ENCODE peak calls at places on chromosomes 12 and 14, in nine cellular contexts. Y, S, A, B, K, E, G, F and I are unnamed samples.

GRCh38 chr14:89040080-89040437 is 215.6 kb downstream of the TTC8 start:
- DNase-seq in G (no peak), S (no peak), A (no peak), Y (no peak), K (no peak), E (no peak), B (no peak), F (no peak), I (no peak)

GRCh38 chr12:51392556-51393237 is 1.5 kb upstream of the GALNT6 start:
- DNase-seq in Y (no peak), G (peak), K (no peak), E (no peak), A (no peak), F (no peak), B (no peak), S (no peak), I (no peak)

GRCh38 chr12:129887047-129887568 is 16.7 kb downstream of the TMEM132D start:
- DNase-seq in Y (peak), B (no peak), F (no peak), A (no peak), G (peak), S (no peak), E (no peak), K (peak), I (no peak)

GRCh38 chr14:53946404-53947400 is 9.9 kb downstream of the BMP4 start:
- DNase-seq in B (no peak), Y (peak), A (no peak), E (no peak), G (no peak), K (peak), S (no peak), F (no peak), I (peak)

GRCh38 chr12:47100146-47100545 is 20.4 kb upstream of the AMIGO2 start:
- DNase-seq in G (no peak), E (no peak), A (no peak), F (no peak), K (peak), Y (no peak), B (peak), S (no peak), I (no peak)

GRCh38 chr12:40726366-40726765 is 34.1 kb downstream of the CNTN1 start:
- DNase-seq in K (no peak), G (no peak), F (no peak), Y (no peak), S (no peak), A (no peak), E (no peak), B (no peak), I (no peak)

GRCh38 chr14:85853996-85854526 is 324.1 kb downstream of the FLRT2 start:
- DNase-seq in K (no peak), E (no peak), F (no peak), G (no peak), B (no peak), A (no peak), S (no peak), Y (no peak), I (no peak)

GRCh38 chr12:55631743-55632142 is 4.9 kb upstream of the OR10P1 start:
- DNase-seq in F (no peak), K (no peak), Y (no peak), A (no peak), E (no peak), S (no peak), B (no peak), G (no peak), I (no peak)

GRCh38 chr12:14886271-14886670 is 617 bp upstream of the MGP start:
- DNase-seq in F (no peak), Y (no peak), K (no peak), B (no peak), S (no peak), G (peak), E (no peak), A (no peak), I (no peak)

GRCh38 chr12:24617471-24617870 is 331.4 kb downstream of the BCAT1 start:
- DNase-seq in Y (no peak), A (no peak), E (no peak), F (peak), B (peak), K (peak), G (peak), S (no peak), I (no peak)

GRCh38 chr14:68800361-68800760 is 7.5 kb upstream of the ZFP36L1 start:
- DNase-seq in F (no peak), K (peak), G (peak), E (no peak), S (no peak), Y (no peak), A (no peak), B (no peak), I (no peak)

GRCh38 chr14:61555056-61555838 is 140.1 kb upstream of the HIF1A start:
- DNase-seq in Y (no peak), E (no peak), A (no peak), F (no peak), S (no peak), B (peak), G (peak), K (peak), I (no peak)

DNA sequence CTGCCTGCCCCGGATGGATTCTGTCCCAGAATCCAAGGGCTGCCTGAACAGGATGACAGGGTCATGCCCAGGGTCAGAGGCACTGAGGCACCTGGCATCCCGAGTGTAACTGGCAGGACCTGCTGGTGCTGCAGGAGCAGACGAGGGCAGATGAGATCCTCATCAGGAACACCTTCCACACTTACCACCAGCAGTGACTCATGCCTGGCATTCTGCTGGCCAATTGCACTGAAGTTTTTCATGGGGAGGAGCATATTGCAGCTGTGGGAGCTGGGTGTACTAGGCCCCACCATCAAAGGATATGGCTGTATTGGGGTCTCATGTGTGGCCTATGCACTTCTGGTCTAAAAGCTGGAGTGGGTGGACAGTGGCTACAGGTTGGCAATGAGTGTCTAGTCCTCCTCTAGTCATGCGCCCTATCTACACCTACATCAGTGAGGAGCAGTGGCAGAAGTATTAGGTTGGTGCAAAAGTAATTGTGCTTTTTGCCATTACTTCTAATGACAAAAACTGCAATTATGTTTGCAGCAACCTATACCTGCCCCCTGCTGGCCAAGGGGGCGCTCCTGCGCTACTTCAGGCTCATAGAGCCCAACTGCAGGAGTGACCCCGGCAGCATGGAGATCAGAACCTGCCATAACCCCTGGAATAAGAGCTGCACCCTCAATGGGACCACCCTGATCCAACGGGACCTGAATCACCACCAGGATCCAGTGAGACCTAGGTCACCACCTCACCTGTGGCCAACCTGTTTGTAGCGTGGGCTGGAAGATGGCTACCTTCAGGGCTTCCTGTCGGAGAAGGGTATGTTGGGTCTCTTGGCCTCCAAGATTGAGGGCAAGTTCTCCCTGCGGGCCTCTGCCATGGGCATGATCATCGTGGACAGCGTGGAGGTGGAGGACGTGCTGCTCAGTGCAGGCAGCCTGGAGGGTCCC is 8.0 kb upstream of the C12orf42 start:
- DNase-seq in E (peak), Y (peak), B (no peak), A (no peak), F (peak), K (no peak), G (peak), S (peak), I (peak)
- TF ChIP-seq CTCF in E (peak), Y (peak), B (no peak), A (no peak), F (peak), K (peak), G (peak), S (peak), I (peak)

DNA sequence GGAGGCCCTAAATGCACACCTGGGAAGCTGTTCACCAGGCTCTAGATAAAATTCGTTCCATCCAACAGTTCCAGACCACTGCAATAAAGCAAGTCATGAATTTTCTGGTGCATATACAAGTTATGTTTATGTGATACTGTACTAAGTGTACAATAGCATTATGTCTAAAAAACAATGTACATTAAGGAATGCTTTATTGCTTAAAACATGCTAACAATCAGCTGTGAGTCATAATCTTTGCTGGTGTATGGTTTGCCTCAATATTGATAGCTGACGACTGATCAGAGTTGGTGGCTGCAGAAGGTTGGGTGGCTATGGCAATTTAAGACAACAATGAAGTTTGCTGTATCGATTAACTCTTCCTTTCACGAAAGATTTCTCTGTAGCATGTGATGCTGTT is 52.3 kb downstream of the ATG14 start:
- DNase-seq in F (no peak), S (no peak), G (no peak), A (no peak), Y (no peak), K (no peak), E (no peak), B (peak), I (no peak)
- TF ChIP-seq CTCF in F (no peak), S (no peak), G (no peak), A (no peak), Y (no peak), K (no peak), E (no peak), B (no peak), I (no peak)

GRCh38 chr14:23302290-23303225 is at the start of gene PPP1R3E:
- DNase-seq in F (peak), G (peak), B (peak), K (peak), E (peak), S (peak), Y (peak), A (peak), I (peak)
- TF ChIP-seq CTCF in F (no peak), G (no peak), B (no peak), K (no peak), E (no peak), S (no peak), Y (no peak), A (no peak), I (no peak)

GRCh38 chr12:27614866-27615265 is 81.4 kb upstream of the REP15 start:
- DNase-seq in Y (no peak), G (no peak), E (no peak), B (no peak), A (no peak), F (peak), S (no peak), K (no peak), I (no peak)
- TF ChIP-seq CTCF in Y (no peak), G (no peak), E (no peak), B (no peak), A (no peak), F (no peak), S (no peak), K (no peak), I (no peak)

DNA sequence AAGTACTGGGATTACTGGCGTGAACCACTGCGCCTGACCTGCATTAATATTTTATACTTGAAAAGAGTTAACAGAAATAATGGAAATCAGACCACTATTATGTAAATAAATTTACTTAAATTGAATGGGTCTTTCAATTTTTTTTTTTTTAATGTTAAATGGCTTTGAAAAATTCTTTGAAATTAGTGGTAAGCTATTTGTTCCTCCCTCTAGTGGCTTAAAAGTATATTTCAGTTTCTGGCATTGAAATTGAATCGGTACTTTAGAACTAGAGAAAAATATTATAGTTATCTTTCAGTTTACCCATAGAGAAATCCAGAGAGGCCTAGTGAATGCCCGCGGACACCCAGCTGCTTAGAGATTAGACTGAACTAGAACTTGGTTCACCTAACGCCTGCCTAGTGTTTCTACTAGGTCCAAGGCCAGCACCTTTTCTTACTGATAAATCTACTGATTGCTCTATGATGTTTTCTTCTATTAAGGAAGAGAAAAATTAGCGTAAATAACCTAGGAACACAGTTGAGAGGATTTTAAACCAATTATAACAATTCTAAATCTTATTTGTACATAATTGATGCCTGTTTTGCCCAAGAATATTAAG is 106.5 kb downstream of the EML1 start:
- DNase-seq in F (peak), E (no peak), A (no peak), K (peak), B (peak), S (no peak), Y (no peak), G (peak), I (no peak)
- TF ChIP-seq CTCF in F (peak), E (peak), A (peak), K (peak), B (peak), S (peak), Y (peak), G (peak), I (peak)